ENCODE peak calls at places on chromosome 13, in nine cellular contexts. One of them, this sample, is unnamed.

GRCh38 chr13:66171821-66172220 is 1058.3 kb downstream of the PCDH9 start:
- DNase-seq in stomach: no peak
- DNase-seq in OCI-LY7: no peak
- DNase-seq in fibroblast of mammary gland: no peak
- DNase-seq in ascending aorta: no peak
- DNase-seq in cardiac fibroblast: no peak
- DNase-seq in lower leg skin: no peak
- DNase-seq in WTC11: no peak
- DNase-seq in heart left ventricle: no peak
- DNase-seq in this sample: no peak

GRCh38 chr13:49399801-49400472 is 43.9 kb downstream of the CAB39L start:
- DNase-seq in stomach: no peak
- DNase-seq in OCI-LY7: peak; percentile 21
- DNase-seq in fibroblast of mammary gland: no peak
- DNase-seq in ascending aorta: no peak
- DNase-seq in cardiac fibroblast: no peak
- DNase-seq in lower leg skin: no peak
- DNase-seq in WTC11: no peak
- DNase-seq in heart left ventricle: no peak
- DNase-seq in this sample: no peak

GRCh38 chr13:31204592-31204991 is 4.8 kb downstream of the B3GLCT start:
- DNase-seq in stomach: no peak
- DNase-seq in OCI-LY7: no peak
- DNase-seq in fibroblast of mammary gland: peak; percentile 84
- DNase-seq in ascending aorta: no peak
- DNase-seq in cardiac fibroblast: peak; percentile 50
- DNase-seq in lower leg skin: no peak
- DNase-seq in WTC11: no peak
- DNase-seq in heart left ventricle: no peak
- DNase-seq in this sample: no peak

GRCh38 chr13:42337808-42338600 is 66.1 kb downstream of the AKAP11 start:
- DNase-seq in stomach: no peak
- DNase-seq in OCI-LY7: no peak
- DNase-seq in fibroblast of mammary gland: no peak
- DNase-seq in ascending aorta: no peak
- DNase-seq in cardiac fibroblast: peak; percentile 11
- DNase-seq in lower leg skin: no peak
- DNase-seq in WTC11: no peak
- DNase-seq in heart left ventricle: no peak
- DNase-seq in this sample: no peak

GRCh38 chr13:37679043-37679442 is 80.5 kb upstream of the POSTN start:
- DNase-seq in stomach: no peak
- DNase-seq in OCI-LY7: no peak
- DNase-seq in fibroblast of mammary gland: no peak
- DNase-seq in ascending aorta: no peak
- DNase-seq in cardiac fibroblast: no peak
- DNase-seq in lower leg skin: no peak
- DNase-seq in WTC11: no peak
- DNase-seq in heart left ventricle: no peak
- DNase-seq in this sample: no peak

GRCh38 chr13:105213512-105213911 is 1322.0 kb downstream of the EFNB2 start:
- DNase-seq in stomach: no peak
- DNase-seq in OCI-LY7: no peak
- DNase-seq in fibroblast of mammary gland: no peak
- DNase-seq in ascending aorta: no peak
- DNase-seq in cardiac fibroblast: no peak
- DNase-seq in lower leg skin: no peak
- DNase-seq in WTC11: peak; percentile 21
- DNase-seq in heart left ventricle: no peak
- DNase-seq in this sample: no peak

GRCh38 chr13:30796132-30796832 is 60.9 kb downstream of the ALOX5AP start:
- DNase-seq in stomach: no peak
- DNase-seq in OCI-LY7: peak; percentile 14
- DNase-seq in fibroblast of mammary gland: peak; percentile 69
- DNase-seq in ascending aorta: no peak
- DNase-seq in cardiac fibroblast: peak; percentile 62
- DNase-seq in lower leg skin: peak; percentile 76
- DNase-seq in WTC11: no peak
- DNase-seq in heart left ventricle: no peak
- DNase-seq in this sample: no peak

GRCh38 chr13:29105779-29106178 is 285.6 kb downstream of the MTUS2 start:
- DNase-seq in stomach: no peak
- DNase-seq in OCI-LY7: no peak
- DNase-seq in fibroblast of mammary gland: no peak
- DNase-seq in ascending aorta: no peak
- DNase-seq in cardiac fibroblast: no peak
- DNase-seq in lower leg skin: no peak
- DNase-seq in WTC11: peak; percentile 36
- DNase-seq in heart left ventricle: no peak
- DNase-seq in this sample: no peak

DNA sequence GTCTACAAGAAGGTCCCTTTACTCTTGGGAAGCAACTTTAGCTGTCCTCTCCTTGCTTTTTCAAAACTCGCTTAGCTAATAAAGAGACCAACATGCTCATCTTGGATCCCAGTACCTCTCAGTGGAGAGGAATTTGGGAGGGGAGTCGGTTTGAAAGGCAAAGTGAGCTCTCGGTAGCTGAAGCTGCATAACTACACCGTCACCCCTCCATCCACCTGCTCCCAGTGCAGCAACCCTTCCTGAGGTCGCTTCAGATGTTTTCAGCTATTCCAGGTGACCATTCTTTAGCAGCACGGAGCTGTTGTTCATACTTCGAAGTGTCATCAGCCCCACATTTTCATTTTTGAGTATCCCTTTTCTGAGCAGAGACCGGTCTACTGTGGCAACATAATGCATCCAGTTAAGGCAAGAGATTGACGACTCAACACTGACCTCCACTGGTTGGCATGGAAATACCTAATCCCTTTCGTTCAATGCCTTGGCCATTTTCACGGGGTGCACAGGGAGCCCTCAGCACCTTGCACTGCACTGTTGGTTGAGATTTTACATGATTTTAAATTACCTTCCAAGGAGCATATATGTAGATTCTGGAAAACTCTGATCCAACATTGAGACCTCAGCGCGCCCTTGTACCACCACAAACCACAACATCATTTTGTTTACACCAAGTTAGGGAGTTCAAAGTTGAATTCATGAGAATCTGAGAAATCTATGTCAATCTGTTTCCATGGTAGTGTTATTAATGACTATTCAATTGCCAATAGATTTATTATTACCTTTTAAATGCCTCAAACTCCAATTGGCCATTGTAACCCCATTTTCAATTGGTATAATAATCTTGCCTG is 42.2 kb downstream of the DLEU7 start:
- DNase-seq in stomach: peak; percentile 46
- DNase-seq in OCI-LY7: peak; percentile 90
- DNase-seq in fibroblast of mammary gland: peak; percentile 79
- DNase-seq in ascending aorta: no peak
- DNase-seq in cardiac fibroblast: peak; percentile 85
- DNase-seq in lower leg skin: no peak
- DNase-seq in WTC11: peak; percentile 65
- DNase-seq in heart left ventricle: no peak
- DNase-seq in this sample: peak; percentile 73
- TF ChIP-seq CTCF in stomach: no peak
- TF ChIP-seq CTCF in OCI-LY7: peak; percentile 93
- TF ChIP-seq CTCF in fibroblast of mammary gland: peak; percentile 84
- TF ChIP-seq CTCF in ascending aorta: peak; percentile 57
- TF ChIP-seq CTCF in cardiac fibroblast: peak; percentile 71
- TF ChIP-seq CTCF in lower leg skin: no peak
- TF ChIP-seq CTCF in WTC11: peak; percentile 47
- TF ChIP-seq CTCF in heart left ventricle: peak; percentile 73
- TF ChIP-seq CTCF in this sample: peak; percentile 85

GRCh38 chr13:94613051-94613450 is 11.4 kb downstream of the GPR180 start:
- DNase-seq in stomach: no peak
- DNase-seq in OCI-LY7: no peak
- DNase-seq in fibroblast of mammary gland: no peak
- DNase-seq in ascending aorta: no peak
- DNase-seq in cardiac fibroblast: no peak
- DNase-seq in lower leg skin: no peak
- DNase-seq in WTC11: no peak
- DNase-seq in heart left ventricle: no peak
- DNase-seq in this sample: no peak

GRCh38 chr13:94612050-94612449 is 10.4 kb downstream of the GPR180 start:
- DNase-seq in stomach: no peak
- DNase-seq in OCI-LY7: no peak
- DNase-seq in fibroblast of mammary gland: no peak
- DNase-seq in ascending aorta: no peak
- DNase-seq in cardiac fibroblast: no peak
- DNase-seq in lower leg skin: no peak
- DNase-seq in WTC11: no peak
- DNase-seq in heart left ventricle: no peak
- DNase-seq in this sample: no peak

GRCh38 chr13:94620286-94620896 is 18.7 kb downstream of the GPR180 start:
- DNase-seq in stomach: no peak
- DNase-seq in OCI-LY7: peak; percentile 39
- DNase-seq in fibroblast of mammary gland: peak; percentile 40
- DNase-seq in ascending aorta: no peak
- DNase-seq in cardiac fibroblast: peak; percentile 54
- DNase-seq in lower leg skin: no peak
- DNase-seq in WTC11: peak; percentile 48
- DNase-seq in heart left ventricle: no peak
- DNase-seq in this sample: peak; percentile 22

GRCh38 chr13:94617389-94618000 is 15.8 kb downstream of the GPR180 start:
- DNase-seq in stomach: no peak
- DNase-seq in OCI-LY7: peak; percentile 34
- DNase-seq in fibroblast of mammary gland: peak; percentile 34
- DNase-seq in ascending aorta: no peak
- DNase-seq in cardiac fibroblast: peak; percentile 44
- DNase-seq in lower leg skin: no peak
- DNase-seq in WTC11: no peak
- DNase-seq in heart left ventricle: no peak
- DNase-seq in this sample: no peak
- TF ChIP-seq CTCF in stomach: no peak
- TF ChIP-seq CTCF in OCI-LY7: peak; percentile 79
- TF ChIP-seq CTCF in fibroblast of mammary gland: peak; percentile 45
- TF ChIP-seq CTCF in ascending aorta: peak; percentile 35
- TF ChIP-seq CTCF in cardiac fibroblast: peak; percentile 38
- TF ChIP-seq CTCF in lower leg skin: no peak
- TF ChIP-seq CTCF in WTC11: no peak
- TF ChIP-seq CTCF in heart left ventricle: peak; percentile 51
- TF ChIP-seq CTCF in this sample: peak; percentile 80

GRCh38 chr13:110713642-110713952 is at the start of gene ING1:
- DNase-seq in stomach: no peak
- DNase-seq in OCI-LY7: no peak
- DNase-seq in fibroblast of mammary gland: no peak
- DNase-seq in ascending aorta: no peak
- DNase-seq in cardiac fibroblast: no peak
- DNase-seq in lower leg skin: no peak
- DNase-seq in WTC11: no peak
- DNase-seq in heart left ventricle: no peak
- DNase-seq in this sample: no peak

GRCh38 chr13:110712849-110713641 is 455 bp upstream of the ING1 start:
- DNase-seq in stomach: peak; percentile 99
- DNase-seq in OCI-LY7: peak; percentile 94
- DNase-seq in fibroblast of mammary gland: peak; percentile 99
- DNase-seq in ascending aorta: peak; percentile 100
- DNase-seq in cardiac fibroblast: peak; percentile 100
- DNase-seq in lower leg skin: peak; percentile 100
- DNase-seq in WTC11: peak; percentile 100
- DNase-seq in heart left ventricle: peak; percentile 100
- DNase-seq in this sample: peak; percentile 98

GRCh38 chr13:110714798-110715394 is 1.4 kb downstream of the ING1 start:
- DNase-seq in stomach: peak; percentile 55
- DNase-seq in OCI-LY7: peak; percentile 39
- DNase-seq in fibroblast of mammary gland: peak; percentile 34
- DNase-seq in ascending aorta: no peak
- DNase-seq in cardiac fibroblast: peak; percentile 63
- DNase-seq in lower leg skin: peak; percentile 94
- DNase-seq in WTC11: peak; percentile 49
- DNase-seq in heart left ventricle: peak; percentile 76
- DNase-seq in this sample: peak; percentile 37

GRCh38 chr13:110715395-110716234 is 2.1 kb downstream of the ING1 start:
- DNase-seq in stomach: peak; percentile 98
- DNase-seq in OCI-LY7: peak; percentile 93
- DNase-seq in fibroblast of mammary gland: peak; percentile 99
- DNase-seq in ascending aorta: peak; percentile 99
- DNase-seq in cardiac fibroblast: peak; percentile 100
- DNase-seq in lower leg skin: peak; percentile 99
- DNase-seq in WTC11: peak; percentile 97
- DNase-seq in heart left ventricle: peak; percentile 98
- DNase-seq in this sample: peak; percentile 88

DNA sequence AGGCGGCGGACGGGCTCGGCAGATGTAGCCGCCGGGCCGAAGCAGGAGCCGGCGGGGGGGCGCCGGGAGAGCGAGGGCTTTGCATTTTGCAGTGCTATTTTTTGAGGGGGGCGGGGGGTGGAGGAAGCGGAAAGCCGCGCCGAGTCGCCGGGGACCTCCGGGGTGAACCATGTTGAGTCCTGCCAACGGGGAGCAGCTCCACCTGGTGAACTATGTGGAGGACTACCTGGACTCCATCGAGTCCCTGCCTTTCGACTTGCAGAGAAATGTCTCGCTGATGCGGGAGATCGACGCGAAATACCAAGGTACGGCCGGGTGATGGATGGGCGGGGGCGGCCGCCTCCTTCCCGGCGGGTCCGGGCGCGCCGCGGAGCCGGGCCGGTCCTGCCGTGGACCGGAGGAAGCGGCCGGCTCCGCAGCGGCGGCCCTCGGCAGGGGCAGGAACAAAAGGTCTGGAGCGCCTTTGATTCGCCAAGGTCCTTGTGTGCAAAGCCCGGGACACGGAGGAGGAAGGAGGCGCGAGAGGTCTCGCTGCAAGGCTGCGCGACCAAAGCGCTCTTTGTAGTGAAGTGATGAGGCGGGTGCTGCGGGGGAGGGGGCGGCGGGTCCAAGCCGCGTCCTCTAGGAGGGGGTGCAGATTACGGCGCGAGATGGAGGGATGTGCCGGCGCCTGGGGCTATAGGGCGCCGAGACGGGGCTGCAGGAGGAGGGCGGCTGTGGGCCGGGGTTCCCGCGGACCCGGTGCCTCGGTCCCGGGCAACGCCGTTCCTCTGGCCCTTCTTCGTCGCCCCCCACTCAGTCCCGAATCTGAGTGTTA is 689 bp downstream of the ING1 start:
- DNase-seq in stomach: peak; percentile 59
- DNase-seq in OCI-LY7: peak; percentile 74
- DNase-seq in fibroblast of mammary gland: peak; percentile 31
- DNase-seq in ascending aorta: no peak
- DNase-seq in cardiac fibroblast: peak; percentile 54
- DNase-seq in lower leg skin: peak; percentile 89
- DNase-seq in WTC11: peak; percentile 43
- DNase-seq in heart left ventricle: peak; percentile 80
- DNase-seq in this sample: peak; percentile 43
- TF ChIP-seq CTCF in stomach: no peak
- TF ChIP-seq CTCF in OCI-LY7: peak; percentile 42
- TF ChIP-seq CTCF in fibroblast of mammary gland: no peak
- TF ChIP-seq CTCF in ascending aorta: no peak
- TF ChIP-seq CTCF in cardiac fibroblast: no peak
- TF ChIP-seq CTCF in lower leg skin: no peak
- TF ChIP-seq CTCF in WTC11: no peak
- TF ChIP-seq CTCF in heart left ventricle: no peak
- TF ChIP-seq CTCF in this sample: no peak

GRCh38 chr13:40755082-40755755 is 15.8 kb downstream of the MRPS31 start:
- DNase-seq in stomach: no peak
- DNase-seq in OCI-LY7: peak; percentile 28
- DNase-seq in fibroblast of mammary gland: no peak
- DNase-seq in ascending aorta: no peak
- DNase-seq in cardiac fibroblast: no peak
- DNase-seq in lower leg skin: no peak
- DNase-seq in WTC11: no peak
- DNase-seq in heart left ventricle: no peak
- DNase-seq in this sample: no peak

DNA sequence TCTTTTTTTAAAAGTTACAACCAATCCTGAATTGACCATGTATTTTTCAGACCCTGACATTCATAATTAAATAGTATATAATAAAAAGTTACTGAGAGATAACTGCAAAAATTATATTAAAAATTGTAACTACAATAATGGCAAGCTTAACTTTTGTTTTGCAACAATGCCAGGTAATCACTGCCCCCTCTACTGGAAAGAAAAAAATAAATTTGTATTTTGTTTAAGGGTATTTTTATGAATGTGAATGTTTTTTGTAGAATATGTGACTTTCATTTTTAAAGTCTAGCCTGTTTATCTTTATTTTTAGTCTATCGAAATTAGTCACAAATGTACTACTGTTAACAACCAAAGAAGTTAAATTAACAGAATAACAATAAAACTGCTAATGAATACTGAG is 21.7 kb downstream of the MRPS31 start:
- DNase-seq in stomach: no peak
- DNase-seq in OCI-LY7: no peak
- DNase-seq in fibroblast of mammary gland: no peak
- DNase-seq in ascending aorta: no peak
- DNase-seq in cardiac fibroblast: peak; percentile 1
- DNase-seq in lower leg skin: no peak
- DNase-seq in WTC11: no peak
- DNase-seq in heart left ventricle: no peak
- DNase-seq in this sample: no peak
- TF ChIP-seq CTCF in stomach: no peak
- TF ChIP-seq CTCF in OCI-LY7: peak; percentile 75
- TF ChIP-seq CTCF in fibroblast of mammary gland: peak; percentile 25
- TF ChIP-seq CTCF in ascending aorta: no peak
- TF ChIP-seq CTCF in cardiac fibroblast: no peak
- TF ChIP-seq CTCF in lower leg skin: no peak
- TF ChIP-seq CTCF in WTC11: no peak
- TF ChIP-seq CTCF in heart left ventricle: peak; percentile 20
- TF ChIP-seq CTCF in this sample: peak; percentile 35